ENCODE peak calls at places on chromosome 1, in four cellular contexts. One of them, this sample, is unnamed.

GRCh38 chr1:17539526-17540254 is at the start of gene ARHGEF10L:
- DNase-seq in tibial artery: peak
- DNase-seq in AG04450: no peak
- DNase-seq in activated CD4-positive, alpha-beta T cell treated with anti-CD3 and anti-CD28 coated beads for 48 hours: no peak
- DNase-seq in this sample: peak

GRCh38 chr1:214351551-214352277 is 70.8 kb downstream of the SMYD2 start:
- DNase-seq in activated CD4-positive, alpha-beta T cell treated with anti-CD3 and anti-CD28 coated beads for 48 hours: no peak
- DNase-seq in tibial artery: no peak
- DNase-seq in AG04450: no peak
- DNase-seq in this sample: no peak

GRCh38 chr1:224759570-224760562 is 143.7 kb downstream of the CNIH3 start:
- DNase-seq in AG04450: no peak
- DNase-seq in activated CD4-positive, alpha-beta T cell treated with anti-CD3 and anti-CD28 coated beads for 48 hours: no peak
- DNase-seq in tibial artery: no peak
- DNase-seq in this sample: no peak

GRCh38 chr1:243473281-243474210 is 217.7 kb downstream of the SDCCAG8 start:
- DNase-seq in activated CD4-positive, alpha-beta T cell treated with anti-CD3 and anti-CD28 coated beads for 48 hours: no peak
- DNase-seq in tibial artery: no peak
- DNase-seq in AG04450: no peak
- DNase-seq in this sample: peak

GRCh38 chr1:226714148-226714547 is 24.9 kb downstream of the ITPKB start:
- DNase-seq in tibial artery: no peak
- DNase-seq in AG04450: no peak
- DNase-seq in activated CD4-positive, alpha-beta T cell treated with anti-CD3 and anti-CD28 coated beads for 48 hours: no peak
- DNase-seq in this sample: no peak

GRCh38 chr1:206541236-206541833 is 34.0 kb downstream of the RASSF5 start:
- DNase-seq in activated CD4-positive, alpha-beta T cell treated with anti-CD3 and anti-CD28 coated beads for 48 hours: no peak
- DNase-seq in tibial artery: no peak
- DNase-seq in AG04450: no peak
- DNase-seq in this sample: no peak

GRCh38 chr1:193771596-193771995 is 585.2 kb upstream of the B3GALT2 start:
- DNase-seq in tibial artery: no peak
- DNase-seq in activated CD4-positive, alpha-beta T cell treated with anti-CD3 and anti-CD28 coated beads for 48 hours: no peak
- DNase-seq in AG04450: no peak
- DNase-seq in this sample: no peak

GRCh38 chr1:155339515-155340111 is 18.9 kb downstream of the RUSC1 start:
- DNase-seq in tibial artery: no peak
- DNase-seq in AG04450: no peak
- DNase-seq in activated CD4-positive, alpha-beta T cell treated with anti-CD3 and anti-CD28 coated beads for 48 hours: no peak
- DNase-seq in this sample: no peak

GRCh38 chr1:224292419-224292818 is 37.6 kb downstream of the NVL start:
- DNase-seq in AG04450: no peak
- DNase-seq in activated CD4-positive, alpha-beta T cell treated with anti-CD3 and anti-CD28 coated beads for 48 hours: no peak
- DNase-seq in tibial artery: no peak
- DNase-seq in this sample: no peak

GRCh38 chr1:159141584-159142518 is 29.6 kb upstream of the CADM3 start:
- DNase-seq in tibial artery: no peak
- DNase-seq in AG04450: no peak
- DNase-seq in activated CD4-positive, alpha-beta T cell treated with anti-CD3 and anti-CD28 coated beads for 48 hours: peak
- DNase-seq in this sample: peak

GRCh38 chr1:48048980-48049379 is 51.8 kb upstream of the TRABD2B start:
- DNase-seq in tibial artery: no peak
- DNase-seq in AG04450: no peak
- DNase-seq in activated CD4-positive, alpha-beta T cell treated with anti-CD3 and anti-CD28 coated beads for 48 hours: no peak
- DNase-seq in this sample: no peak

GRCh38 chr1:195731385-195731784 is 876.9 kb downstream of the KCNT2 start:
- DNase-seq in tibial artery: no peak
- DNase-seq in activated CD4-positive, alpha-beta T cell treated with anti-CD3 and anti-CD28 coated beads for 48 hours: no peak
- DNase-seq in AG04450: no peak
- DNase-seq in this sample: no peak

GRCh38 chr1:31441073-31441472 is 28.1 kb downstream of the SERINC2 start:
- DNase-seq in AG04450: no peak
- DNase-seq in tibial artery: no peak
- DNase-seq in activated CD4-positive, alpha-beta T cell treated with anti-CD3 and anti-CD28 coated beads for 48 hours: no peak
- DNase-seq in this sample: no peak

GRCh38 chr1:212700892-212701819 is 1.5 kb upstream of the BATF3 start:
- DNase-seq in AG04450: peak
- DNase-seq in activated CD4-positive, alpha-beta T cell treated with anti-CD3 and anti-CD28 coated beads for 48 hours: peak
- DNase-seq in tibial artery: peak
- DNase-seq in this sample: peak

GRCh38 chr1:50620680-50621329 is 197.6 kb upstream of the DMRTA2 start:
- DNase-seq in AG04450: no peak
- DNase-seq in activated CD4-positive, alpha-beta T cell treated with anti-CD3 and anti-CD28 coated beads for 48 hours: no peak
- DNase-seq in tibial artery: no peak
- DNase-seq in this sample: no peak

GRCh38 chr1:151309851-151310323 is 17.3 kb downstream of the PI4KB start:
- DNase-seq in tibial artery: no peak
- DNase-seq in activated CD4-positive, alpha-beta T cell treated with anti-CD3 and anti-CD28 coated beads for 48 hours: no peak
- DNase-seq in AG04450: peak
- DNase-seq in this sample: peak

GRCh38 chr1:117656202-117656641 is 50.4 kb downstream of the TENT5C start:
- DNase-seq in tibial artery: no peak
- DNase-seq in AG04450: no peak
- DNase-seq in activated CD4-positive, alpha-beta T cell treated with anti-CD3 and anti-CD28 coated beads for 48 hours: peak
- DNase-seq in this sample: no peak

GRCh38 chr1:157691285-157691920 is 9.2 kb downstream of the FCRL3 start:
- DNase-seq in AG04450: no peak
- DNase-seq in activated CD4-positive, alpha-beta T cell treated with anti-CD3 and anti-CD28 coated beads for 48 hours: no peak
- DNase-seq in tibial artery: no peak
- DNase-seq in this sample: peak

GRCh38 chr1:217272385-217272784 is 358.5 kb downstream of the GPATCH2 start:
- DNase-seq in tibial artery: no peak
- DNase-seq in AG04450: peak
- DNase-seq in activated CD4-positive, alpha-beta T cell treated with anti-CD3 and anti-CD28 coated beads for 48 hours: no peak
- DNase-seq in this sample: peak

GRCh38 chr1:33311706-33312412 is 9.0 kb downstream of the A3GALT2 start:
- DNase-seq in tibial artery: no peak
- DNase-seq in AG04450: no peak
- DNase-seq in activated CD4-positive, alpha-beta T cell treated with anti-CD3 and anti-CD28 coated beads for 48 hours: no peak
- DNase-seq in this sample: no peak

GRCh38 chr1:169041371-169041770 is 65.1 kb upstream of the ATP1B1 start:
- DNase-seq in AG04450: no peak
- DNase-seq in tibial artery: no peak
- DNase-seq in activated CD4-positive, alpha-beta T cell treated with anti-CD3 and anti-CD28 coated beads for 48 hours: no peak
- DNase-seq in this sample: no peak

GRCh38 chr1:47435506-47436303 is 2.1 kb upstream of the FOXD2 start:
- DNase-seq in activated CD4-positive, alpha-beta T cell treated with anti-CD3 and anti-CD28 coated beads for 48 hours: no peak
- DNase-seq in tibial artery: no peak
- DNase-seq in AG04450: no peak
- DNase-seq in this sample: no peak

GRCh38 chr1:80358141-80358540 is 1351.6 kb upstream of the ADGRL4 start:
- DNase-seq in tibial artery: no peak
- DNase-seq in AG04450: no peak
- DNase-seq in activated CD4-positive, alpha-beta T cell treated with anti-CD3 and anti-CD28 coated beads for 48 hours: no peak
- DNase-seq in this sample: no peak

GRCh38 chr1:91098299-91098901 is 76.6 kb upstream of the ZNF644 start:
- DNase-seq in activated CD4-positive, alpha-beta T cell treated with anti-CD3 and anti-CD28 coated beads for 48 hours: no peak
- DNase-seq in tibial artery: no peak
- DNase-seq in AG04450: no peak
- DNase-seq in this sample: peak